ENCODE peak calls at places on chromosome 21, in nine cellular contexts. G, V, I, O, Z, C, W, S and R are unnamed samples.

GRCh38 chr21:16071082-16071481 is 341.3 kb downstream of the USP25 start:
- DNase-seq in G (no peak), V (no peak), I (no peak), O (no peak), Z (no peak), C (no peak), W (peak), S (no peak), R (no peak)

GRCh38 chr21:33308586-33309490 is 15.9 kb upstream of the IFNAR1 start:
- DNase-seq in G (no peak), V (no peak), I (peak), O (peak), Z (no peak), C (no peak), W (no peak), S (no peak), R (no peak)

GRCh38 chr21:18499761-18500376 is 96.3 kb upstream of the TMPRSS15 start:
- DNase-seq in G (no peak), V (peak), I (peak), O (no peak), Z (no peak), C (no peak), W (no peak), S (peak), R (no peak)

GRCh38 chr21:29196664-29197052 is 66.2 kb downstream of the MAP3K7CL start:
- DNase-seq in G (no peak), V (no peak), I (peak), O (no peak), Z (no peak), C (no peak), W (no peak), S (peak), R (no peak)

GRCh38 chr21:17690078-17690494 is 77.4 kb upstream of the BTG3 start:
- DNase-seq in G (no peak), V (no peak), I (no peak), O (no peak), Z (no peak), C (no peak), W (no peak), S (peak), R (no peak)

GRCh38 chr21:46098303-46099141 is 610 bp downstream of the COL6A2 start:
- DNase-seq in G (no peak), V (peak), I (no peak), O (peak), Z (peak), C (no peak), W (peak), S (no peak), R (peak)

GRCh38 chr21:29105218-29105617 is 25.2 kb upstream of the MAP3K7CL start:
- DNase-seq in G (no peak), V (no peak), I (peak), O (no peak), Z (no peak), C (no peak), W (no peak), S (peak), R (no peak)

GRCh38 chr21:32346951-32347350 is 45.9 kb downstream of the URB1 start:
- DNase-seq in G (no peak), V (no peak), I (no peak), O (no peak), Z (no peak), C (no peak), W (no peak), S (no peak), R (no peak)

GRCh38 chr21:25385912-25386474 is 221.3 kb downstream of the MRPL39 start:
- DNase-seq in G (no peak), V (no peak), I (peak), O (no peak), Z (peak), C (peak), W (no peak), S (peak), R (no peak)

GRCh38 chr21:32463889-32464300 is 51.4 kb downstream of the EVA1C start:
- DNase-seq in G (no peak), V (no peak), I (peak), O (no peak), Z (no peak), C (peak), W (no peak), S (peak), R (no peak)

GRCh38 chr21:27047331-27048314 is 80.7 kb upstream of the ADAMTS5 start:
- DNase-seq in G (no peak), V (no peak), I (peak), O (no peak), Z (no peak), C (no peak), W (no peak), S (peak), R (no peak)

GRCh38 chr21:21858502-21859334 is 860.5 kb downstream of the NCAM2 start:
- DNase-seq in G (no peak), V (no peak), I (no peak), O (no peak), Z (no peak), C (no peak), W (no peak), S (no peak), R (no peak)

GRCh38 chr21:38712076-38712475 is 93.7 kb upstream of the ETS2 start:
- DNase-seq in G (no peak), V (peak), I (peak), O (no peak), Z (no peak), C (no peak), W (no peak), S (peak), R (no peak)

GRCh38 chr21:28084951-28085350 is 907.7 kb downstream of the LTN1 start:
- DNase-seq in G (no peak), V (no peak), I (no peak), O (no peak), Z (no peak), C (no peak), W (no peak), S (no peak), R (no peak)

GRCh38 chr21:25002676-25003075 is 604.6 kb downstream of the MRPL39 start:
- DNase-seq in G (no peak), V (no peak), I (no peak), O (no peak), Z (no peak), C (no peak), W (no peak), S (no peak), R (no peak)

GRCh38 chr21:39007985-39008384 is 175.3 kb downstream of the PSMG1 start:
- DNase-seq in G (no peak), V (no peak), I (no peak), O (no peak), Z (no peak), C (no peak), W (no peak), S (no peak), R (no peak)

GRCh38 chr21:29939859-29940245 is at the start of gene GRIK1:
- DNase-seq in G (no peak), V (no peak), I (no peak), O (no peak), Z (no peak), C (no peak), W (no peak), S (no peak), R (no peak)

GRCh38 chr21:39041815-39042214 is 141.4 kb downstream of the PSMG1 start:
- DNase-seq in G (no peak), V (no peak), I (no peak), O (no peak), Z (no peak), C (no peak), W (no peak), S (no peak), R (no peak)

GRCh38 chr21:24160528-24160927 is 1446.8 kb downstream of the MRPL39 start:
- DNase-seq in G (no peak), V (no peak), I (no peak), O (no peak), Z (no peak), C (no peak), W (no peak), S (no peak), R (no peak)

GRCh38 chr21:25732091-25732760 is 2.5 kb downstream of the ATP5PF start:
- DNase-seq in G (no peak), V (no peak), I (no peak), O (no peak), Z (no peak), C (no peak), W (no peak), S (peak), R (no peak)

GRCh38 chr21:38295997-38296764 is 39.4 kb downstream of the KCNJ15 start:
- DNase-seq in G (no peak), V (no peak), I (peak), O (no peak), Z (no peak), C (no peak), W (no peak), S (peak), R (no peak)

GRCh38 chr21:36888466-36888865 is 78.0 kb downstream of the HLCS start:
- DNase-seq in G (no peak), V (no peak), I (no peak), O (peak), Z (no peak), C (no peak), W (no peak), S (no peak), R (no peak)
- H3K27ac ChIP-seq in G (no peak), V (no peak), I (no peak), O (no peak), Z (no peak), C (no peak), W (no peak), S (no peak), R (no peak)

GRCh38 chr21:41765393-41765950 is 1.4 kb downstream of the RIPK4 start:
- DNase-seq in G (no peak), V (no peak), I (no peak), O (no peak), Z (no peak), C (no peak), W (peak), S (no peak), R (no peak)

GRCh38 chr21:41768371-41769042 is 1.7 kb upstream of the RIPK4 start:
- DNase-seq in G (no peak), V (no peak), I (peak), O (no peak), Z (peak), C (peak), W (no peak), S (peak), R (no peak)

GRCh38 chr21:41766051-41766882 is 585 bp downstream of the RIPK4 start:
- DNase-seq in G (no peak), V (no peak), I (no peak), O (no peak), Z (no peak), C (no peak), W (peak), S (no peak), R (no peak)

GRCh38 chr21:41767606-41768370 is 936 bp upstream of the RIPK4 start:
- DNase-seq in G (no peak), V (no peak), I (peak), O (no peak), Z (no peak), C (no peak), W (no peak), S (peak), R (no peak)

GRCh38 chr21:41766883-41767605 is at the start of gene RIPK4:
- DNase-seq in G (no peak), V (no peak), I (peak), O (peak), Z (peak), C (no peak), W (peak), S (peak), R (peak)
- H3K27ac ChIP-seq in G (peak), V (peak), I (no peak), O (no peak), Z (peak), C (no peak), W (no peak), S (peak), R (peak)

GRCh38 chr21:45004059-45004422 is 64.2 kb downstream of the SLX9 start:
- DNase-seq in G (no peak), V (no peak), I (no peak), O (no peak), Z (no peak), C (no peak), W (peak), S (no peak), R (no peak)
- H3K27ac ChIP-seq in G (peak), V (peak), I (no peak), O (no peak), Z (no peak), C (no peak), W (no peak), S (no peak), R (peak)

DNA sequence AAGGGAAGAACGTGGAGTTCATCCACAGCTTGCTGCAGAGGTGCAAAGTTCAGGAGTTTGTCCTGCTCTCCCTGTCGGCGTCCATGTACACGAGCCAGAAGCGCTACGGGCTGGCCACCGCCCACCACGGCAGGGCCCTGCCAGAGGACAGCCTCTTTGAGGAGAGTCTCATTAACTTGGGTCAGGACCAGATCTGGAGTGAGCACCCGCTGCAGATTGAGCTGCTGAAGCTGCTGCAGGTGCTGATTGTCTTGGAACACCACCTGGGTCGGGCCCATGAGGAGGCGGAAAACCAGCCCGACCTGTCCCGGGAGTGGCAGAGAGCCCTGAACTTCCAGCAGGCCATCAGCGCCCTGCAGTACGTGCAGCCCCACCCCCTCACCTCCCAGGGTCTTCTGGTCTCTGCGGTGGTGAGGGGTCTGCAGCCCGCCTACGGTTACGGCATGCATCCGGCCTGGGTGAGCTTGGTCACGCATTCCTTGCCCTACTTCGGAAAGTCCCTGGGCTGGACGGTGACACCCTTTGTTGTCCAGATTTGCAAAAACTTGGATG is 73.8 kb upstream of the MORC3 start:
- DNase-seq in G (no peak), V (no peak), I (no peak), O (peak), Z (peak), C (no peak), W (no peak), S (no peak), R (peak)
- H3K27ac ChIP-seq in G (peak), V (no peak), I (no peak), O (no peak), Z (no peak), C (peak), W (no peak), S (no peak), R (no peak)

GRCh38 chr21:36783612-36784383 is 84.9 kb downstream of the SIM2 start:
- DNase-seq in G (no peak), V (no peak), I (peak), O (peak), Z (no peak), C (peak), W (no peak), S (peak), R (no peak)
- H3K27ac ChIP-seq in G (peak), V (no peak), I (peak), O (no peak), Z (no peak), C (peak), W (no peak), S (peak), R (no peak)

GRCh38 chr21:34892196-34892595 is 156.9 kb downstream of the RUNX1 start:
- DNase-seq in G (no peak), V (no peak), I (peak), O (no peak), Z (no peak), C (no peak), W (no peak), S (no peak), R (no peak)
- H3K27ac ChIP-seq in G (no peak), V (no peak), I (no peak), O (no peak), Z (no peak), C (no peak), W (no peak), S (no peak), R (no peak)